ENCODE peak calls at places on chromosomes 16 and 17, in four cellular contexts. R is GM12878, V is K562, Z is HepG2. I is an unnamed sample.

GRCh38 chr16:69744363-69745231 is 10.1 kb downstream of the NOB1 start:
- DNase-seq in R (no peak), V (no peak), Z (no peak), I (no peak)

GRCh38 chr16:65958096-65958495 is 408.4 kb upstream of the CDH5 start:
- DNase-seq in R (no peak), V (no peak), Z (no peak), I (no peak)

GRCh38 chr16:4537376-4538066 is 1.1 kb downstream of the CDIP1 start:
- DNase-seq in Z (no peak), V (no peak), R (no peak), I (no peak)

GRCh38 chr17:28491860-28492259 is 14.3 kb upstream of the FOXN1 start:
- DNase-seq in V (no peak), Z (no peak), R (no peak), I (no peak)

GRCh38 chr17:47611372-47612350 is 38.1 kb upstream of the KPNB1 start:
- DNase-seq in V (no peak), R (no peak), Z (no peak), I (no peak)

GRCh38 chr17:32835291-32835761 is 41.6 kb downstream of the MYO1D start:
- DNase-seq in Z (no peak), R (peak; percentile 70), V (no peak), I (no peak)

GRCh38 chr17:42679001-42679491 is 2.3 kb upstream of the PLEKHH3 start:
- DNase-seq in V (peak; percentile 64), Z (peak; percentile 66), R (no peak), I (peak; percentile 57)

GRCh38 chr17:22514315-22514714 is 822.0 kb downstream of the KCNJ18 start:
- DNase-seq in V (no peak), Z (no peak), R (no peak), I (no peak)

GRCh38 chr16:10093564-10093963 is 88.7 kb downstream of the GRIN2A start:
- DNase-seq in V (no peak), R (no peak), Z (no peak), I (no peak)

GRCh38 chr16:89144681-89145080 is 26.9 kb upstream of the CDH15 start:
- DNase-seq in Z (no peak), R (no peak), V (no peak), I (no peak)

GRCh38 chr16:66084306-66084705 is 282.2 kb upstream of the CDH5 start:
- DNase-seq in R (no peak), V (no peak), Z (no peak), I (no peak)

GRCh38 chr16:19137201-19137601 is 23.4 kb downstream of the ITPRIPL2 start:
- DNase-seq in Z (no peak), V (no peak), R (no peak), I (no peak)

GRCh38 chr16:21235199-21235585 is 1.7 kb downstream of the ANKS4B start:
- DNase-seq in R (no peak), Z (no peak), V (peak; percentile 38), I (no peak)

GRCh38 chr16:13936596-13937081 is 16.7 kb downstream of the ERCC4 start:
- DNase-seq in V (no peak), R (no peak), Z (peak; percentile 36), I (peak; percentile 27)

GRCh38 chr17:41738801-41739112 is 4.3 kb upstream of the HAP1 start:
- DNase-seq in Z (no peak), R (no peak), V (no peak), I (no peak)

GRCh38 chr17:63760771-63761539 is 12.4 kb downstream of the CCDC47 start:
- DNase-seq in R (no peak), Z (no peak), V (no peak), I (peak; percentile 22)

GRCh38 chr16:50282010-50282538 is 15.7 kb downstream of the ADCY7 start:
- DNase-seq in Z (no peak), R (peak; percentile 86), V (peak; percentile 38), I (no peak)

GRCh38 chr16:30368122-30368791 is 2.0 kb downstream of the TBC1D10B start:
- DNase-seq in Z (no peak), R (no peak), V (peak; percentile 31), I (no peak)
- TF ChIP-seq RFX5 in Z (no peak), R (no peak), V (no peak), I (no peak)

GRCh38 chr17:17153071-17153470 is 53.1 kb downstream of the PLD6 start:
- DNase-seq in Z (no peak), R (no peak), V (no peak), I (no peak)

GRCh38 chr17:17151541-17151940 is 54.6 kb downstream of the PLD6 start:
- DNase-seq in Z (no peak), V (no peak), R (no peak), I (peak; percentile 51)

GRCh38 chr17:17152385-17152784 is 53.7 kb downstream of the PLD6 start:
- DNase-seq in V (no peak), Z (no peak), R (no peak), I (no peak)

GRCh38 chr17:17151055-17151454 is 55.1 kb downstream of the PLD6 start:
- DNase-seq in Z (no peak), V (no peak), R (no peak), I (peak; percentile 44)

GRCh38 chr17:17151962-17152361 is 54.2 kb downstream of the PLD6 start:
- DNase-seq in R (no peak), V (no peak), Z (no peak), I (peak; percentile 81)
- TF ChIP-seq ESRRA in R (no peak), V (no peak), Z (no peak), I (no peak)

DNA sequence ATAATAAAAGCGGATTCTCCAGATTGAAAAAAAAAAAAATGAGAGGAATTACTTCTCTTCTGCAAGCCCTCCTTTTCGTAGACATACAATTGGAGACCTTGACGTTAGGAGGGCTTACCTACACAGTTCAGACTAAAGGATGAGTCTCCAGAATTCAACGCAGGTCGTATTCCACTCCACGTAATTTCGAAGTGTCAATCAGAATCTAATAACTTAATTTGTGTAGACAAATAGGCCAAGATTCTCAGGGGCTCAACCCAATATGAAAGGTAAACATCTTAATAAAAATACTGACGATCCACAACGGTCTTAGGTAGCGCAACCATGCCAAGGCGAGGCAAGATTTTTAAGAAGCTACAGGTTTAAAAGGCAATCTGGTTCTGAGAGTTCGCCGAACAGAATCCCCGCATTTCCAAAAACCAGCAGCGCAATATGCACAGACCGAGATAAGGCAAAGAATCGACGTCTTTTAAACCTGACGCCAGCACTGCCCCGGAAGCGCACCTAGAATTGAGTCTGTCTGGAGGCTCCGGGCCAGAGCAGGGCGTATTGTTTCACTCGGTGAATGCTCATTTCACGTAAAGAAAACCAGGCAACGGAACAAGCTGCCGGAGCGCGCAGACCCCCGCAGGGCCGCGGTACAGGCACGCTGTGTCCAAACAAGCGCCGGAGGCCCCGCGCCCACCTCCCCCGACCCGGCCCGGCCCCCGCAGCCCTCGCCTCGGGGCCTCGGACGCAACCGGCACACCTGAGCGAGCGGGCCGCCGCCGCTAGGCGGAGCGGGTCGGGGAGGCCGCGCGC is 623 bp downstream of the MBTPS1 start:
- DNase-seq in R (no peak), V (peak; percentile 75), Z (peak; percentile 54), I (peak; percentile 19)
- TF ChIP-seq RFX5 in R (no peak), V (no peak), Z (no peak), I (no peak)

DNA sequence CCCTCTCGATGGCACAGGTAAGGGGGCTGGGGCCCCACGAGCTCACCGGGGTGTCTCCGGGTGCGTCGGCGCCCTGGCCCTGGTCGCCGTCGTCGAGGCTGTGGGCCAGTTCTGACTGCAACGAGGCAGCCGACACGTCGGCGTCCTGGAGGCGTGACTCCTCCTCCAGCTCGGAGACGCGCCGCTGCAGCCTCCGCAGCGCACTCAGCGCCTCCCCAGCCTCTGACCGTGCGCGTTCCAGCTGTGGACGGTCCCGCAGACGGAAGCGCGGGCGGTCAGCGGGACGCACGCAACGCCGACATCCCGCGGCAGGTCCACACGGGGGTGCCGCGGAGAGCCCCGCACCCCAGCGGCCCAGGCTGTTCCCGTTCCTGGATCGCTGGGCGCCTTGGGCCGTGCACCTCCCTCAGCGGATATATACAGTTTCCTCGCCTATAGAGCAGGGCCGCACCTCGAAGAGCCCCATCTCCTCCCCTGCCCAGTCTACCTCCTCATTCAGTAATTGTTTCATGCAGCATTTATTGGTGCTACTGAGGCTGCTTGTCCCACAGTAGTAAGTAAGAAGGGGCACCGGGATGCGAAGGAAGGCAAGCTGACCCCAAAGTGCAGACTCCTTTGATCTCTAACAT is 5.8 kb downstream of the THOC6 start:
- DNase-seq in R (no peak), Z (no peak), V (peak; percentile 64), I (no peak)
- TF ChIP-seq ESRRA in R (no peak), Z (no peak), V (no peak), I (no peak)

GRCh38 chr16:12235110-12235509 is 258.6 kb downstream of the SNX29 start:
- DNase-seq in Z (no peak), V (no peak), R (no peak), I (no peak)
- TF ChIP-seq RFX5 in Z (no peak), V (no peak), R (no peak), I (no peak)

GRCh38 chr16:28136751-28137434 is 73.4 kb upstream of the GSG1L start:
- DNase-seq in R (no peak), Z (no peak), V (no peak), I (no peak)
- TF ChIP-seq ESRRA in R (no peak), Z (no peak), V (no peak), I (no peak)

GRCh38 chr16:87297918-87298631 is 19.1 kb downstream of the C16orf95 start:
- DNase-seq in R (no peak), V (peak; percentile 65), Z (peak; percentile 54), I (peak; percentile 68)
- TF ChIP-seq RFX5 in R (no peak), V (no peak), Z (no peak), I (no peak)

DNA sequence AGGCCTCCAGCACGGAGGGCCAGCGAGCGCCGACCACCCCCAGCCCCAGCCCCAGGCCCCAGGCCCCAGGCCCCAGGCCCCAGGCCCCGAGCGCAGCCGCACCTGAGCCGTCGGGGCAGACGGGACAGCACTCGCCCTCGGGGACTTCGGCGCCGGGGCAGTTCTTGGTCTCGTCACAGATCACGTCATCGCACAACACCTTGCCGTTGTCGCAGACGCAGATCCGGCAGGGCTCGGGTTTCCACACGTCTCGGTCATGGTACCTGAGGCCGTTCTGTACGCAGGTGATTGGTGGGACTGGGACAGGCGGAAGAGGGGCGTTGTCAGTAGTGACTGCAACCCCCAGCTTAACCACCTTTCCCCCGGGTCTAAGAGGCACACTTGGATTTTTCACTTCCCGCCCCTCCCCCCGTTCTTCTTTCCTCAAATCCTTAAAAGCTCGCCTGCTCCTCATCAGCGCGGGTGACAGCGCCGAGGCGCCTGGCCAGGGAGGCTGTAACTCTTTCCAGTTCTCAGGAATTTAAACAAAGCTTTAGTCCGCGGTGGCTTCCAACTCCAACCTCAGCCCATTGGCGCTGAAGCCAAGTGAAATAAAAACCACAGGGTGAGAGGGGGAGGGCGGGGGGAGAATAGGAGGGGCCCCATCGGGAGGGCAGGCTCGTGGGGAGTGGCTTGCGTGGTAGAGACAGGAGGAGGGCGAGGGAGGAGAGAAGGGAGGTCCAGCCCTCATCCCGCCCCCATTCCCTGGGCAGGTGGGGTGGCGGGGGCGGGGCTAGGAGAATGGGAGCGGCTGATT is 1.6 kb downstream of the COL1A1 start:
- DNase-seq in Z (peak; percentile 64), R (no peak), V (peak; percentile 94), I (peak; percentile 96)
- TF ChIP-seq ESRRA in Z (no peak), R (no peak), V (no peak), I (no peak)

GRCh38 chr16:56301391-56301850 is 110.1 kb downstream of the GNAO1 start:
- DNase-seq in Z (no peak), V (no peak), R (no peak), I (no peak)
- TF ChIP-seq RFX5 in Z (no peak), V (no peak), R (no peak), I (no peak)

I was measured in A549.